ENCODE peak calls at places on chromosome 5, in four cellular contexts. I, B, S and Z are unnamed samples.

GRCh38 chr5:112125910-112126309 is 293.2 kb downstream of the EPB41L4A start:
- DNase-seq in I (no peak), B (no peak), S (no peak), Z (no peak)

GRCh38 chr5:172503925-172504730 is 49.8 kb upstream of the SH3PXD2B start:
- DNase-seq in S (no peak), B (peak), I (no peak), Z (no peak)

GRCh38 chr5:131795879-131796792 is 681 bp downstream of the FNIP1 start:
- DNase-seq in S (no peak), I (no peak), B (peak), Z (no peak)

GRCh38 chr5:156219483-156219882 is 107.5 kb upstream of the SGCD start:
- DNase-seq in I (no peak), B (no peak), S (no peak), Z (no peak)

GRCh38 chr5:140056880-140057279 is 13.8 kb upstream of the NRG2 start:
- DNase-seq in B (no peak), S (no peak), I (no peak), Z (no peak)

GRCh38 chr5:142263346-142263745 is 61.5 kb downstream of the SPRY4 start:
- DNase-seq in I (no peak), S (no peak), B (no peak), Z (no peak)

GRCh38 chr5:141149812-141150211 is at the start of gene PCDHB6:
- DNase-seq in B (no peak), I (no peak), S (no peak), Z (no peak)

GRCh38 chr5:158877124-158877581 is 222.6 kb downstream of the EBF1 start:
- DNase-seq in I (no peak), B (no peak), S (no peak), Z (no peak)

GRCh38 chr5:173010547-173011464 is 27.2 kb downstream of the ATP6V0E1 start:
- DNase-seq in B (peak), S (no peak), I (no peak), Z (no peak)

GRCh38 chr5:176614805-176615478 is 5.0 kb upstream of the GPRIN1 start:
- DNase-seq in I (no peak), S (no peak), B (no peak), Z (no peak)

GRCh38 chr5:43073597-43074546 is 33.8 kb upstream of the ANXA2R start:
- DNase-seq in S (peak), I (no peak), B (no peak), Z (peak)

GRCh38 chr5:37494756-37495155 is 115.6 kb downstream of the WDR70 start:
- DNase-seq in I (no peak), B (no peak), S (no peak), Z (no peak)

GRCh38 chr5:25694805-25695204 is 1050.0 kb upstream of the CDH10 start:
- DNase-seq in S (no peak), B (no peak), I (no peak), Z (no peak)

GRCh38 chr5:53291528-53291927 is 182.0 kb upstream of the MOCS2 start:
- DNase-seq in B (no peak), S (no peak), I (no peak), Z (no peak)

GRCh38 chr5:144566747-144567415 is 396.2 kb downstream of the KCTD16 start:
- DNase-seq in B (no peak), S (no peak), I (no peak), Z (no peak)